ENCODE peak calls at places on chromosomes 6 and 20, in four cellular contexts. Y is stimulated activated CD4-positive, alpha-beta T cell treated with anti-CD3 and anti-CD28 coated beads, Interleukin-1b, Interleukin-23, amount 100 ng/mL, for 48 hours; C is NCI-H2081 treated with DMSO at 0.1 percent for 48 hours; F is activated CD8-positive, alpha-beta memory T cell treated with anti-CD3 and anti-CD28 coated beads, Interleukin-2, amount 50 U/mL, for 48 hours. L is an unnamed sample.

GRCh38 chr20:39421571-39422099 is 459.5 kb downstream of the DHX35 start:
- DNase-seq in Y (no peak), C (no peak), F (no peak), L (no peak)

GRCh38 chr6:43972915-43973304 is 154.3 kb downstream of the MRPL14 start:
- DNase-seq in Y (no peak), C (no peak), F (peak), L (no peak)

GRCh38 chr6:340991-341827 is 48.9 kb downstream of the DUSP22 start:
- DNase-seq in Y (no peak), C (no peak), F (no peak), L (no peak)

GRCh38 chr6:129766959-129767728 is 57.2 kb upstream of the ARHGAP18 start:
- DNase-seq in Y (peak), C (peak), F (peak), L (no peak)

GRCh38 chr20:43977962-43978361 is 63.3 kb downstream of the TOX2 start:
- DNase-seq in Y (no peak), C (no peak), F (no peak), L (no peak)

GRCh38 chr6:45714795-45715507 is 300.7 kb downstream of the CLIC5 start:
- DNase-seq in Y (peak), C (peak), F (no peak), L (peak)

GRCh38 chr6:63802606-63803206 is 167.1 kb downstream of the PHF3 start:
- DNase-seq in Y (no peak), C (no peak), F (no peak), L (no peak)

GRCh38 chr6:32173051-32173727 is 2.7 kb downstream of the AGPAT1 start:
- DNase-seq in Y (no peak), C (no peak), F (no peak), L (no peak)

GRCh38 chr6:63943826-63944225 is 308.2 kb downstream of the PHF3 start:
- DNase-seq in Y (no peak), C (no peak), F (no peak), L (peak)

GRCh38 chr20:52105573-52106422 is 85.8 kb downstream of the ZFP64 start:
- DNase-seq in Y (peak), C (no peak), F (peak), L (peak)

GRCh38 chr20:22729180-22729579 is 144.8 kb upstream of the FOXA2 start:
- DNase-seq in Y (no peak), C (no peak), F (no peak), L (no peak)

GRCh38 chr6:158080849-158081656 is 87.0 kb downstream of the SERAC1 start:
- DNase-seq in Y (no peak), C (no peak), F (peak), L (no peak)

GRCh38 chr6:28105286-28105685 is 19.1 kb upstream of the ZSCAN16 start:
- DNase-seq in Y (no peak), C (no peak), F (no peak), L (no peak)

GRCh38 chr6:152380993-152381898 is 255.9 kb downstream of the SYNE1 start:
- DNase-seq in Y (no peak), C (no peak), F (no peak), L (no peak)

GRCh38 chr6:40819182-40819834 is 219.7 kb downstream of the UNC5CL start:
- DNase-seq in Y (peak), C (no peak), F (no peak), L (no peak)

GRCh38 chr20:3686867-3687321 is 5.1 kb upstream of the ADAM33 start:
- DNase-seq in Y (no peak), C (no peak), F (no peak), L (no peak)

GRCh38 chr6:37602360-37602759 is 95.3 kb downstream of the MDGA1 start:
- DNase-seq in Y (no peak), C (no peak), F (no peak), L (no peak)

GRCh38 chr20:50277064-50277415 is 86.4 kb downstream of the CEBPB start:
- DNase-seq in Y (no peak), C (no peak), F (no peak), L (no peak)

GRCh38 chr6:26536571-26537159 is 1.5 kb upstream of the HMGN4 start:
- DNase-seq in Y (peak), C (no peak), F (no peak), L (no peak)

GRCh38 chr6:166999845-167000253 is 652 bp downstream of the CEP43 start:
- DNase-seq in Y (no peak), C (no peak), F (no peak), L (no peak)

GRCh38 chr6:35368038-35368887 is 25.9 kb downstream of the PPARD start:
- DNase-seq in Y (peak), C (no peak), F (no peak), L (no peak)

GRCh38 chr6:36684447-36684812 is 5.9 kb downstream of the CDKN1A start:
- DNase-seq in Y (no peak), C (no peak), F (no peak), L (no peak)

GRCh38 chr6:163463795-163464194 is 49.3 kb downstream of the QKI start:
- DNase-seq in Y (no peak), C (no peak), F (no peak), L (no peak)

GRCh38 chr20:53891306-53891894 is 179.0 kb downstream of the BCAS1 start:
- DNase-seq in Y (no peak), C (no peak), F (peak), L (no peak)

GRCh38 chr6:3749390-3749978 is 2.0 kb downstream of the PXDC1 start:
- DNase-seq in Y (no peak), C (no peak), F (no peak), L (no peak)

GRCh38 chr6:166361080-166361429 is 18.7 kb upstream of the SFT2D1 start:
- DNase-seq in Y (no peak), C (no peak), F (no peak), L (no peak)

GRCh38 chr6:21360353-21360752 is 233.2 kb upstream of the SOX4 start:
- DNase-seq in Y (no peak), C (no peak), F (no peak), L (no peak)

GRCh38 chr20:33262658-33263065 is 20.4 kb upstream of the BPIFB1 start:
- DNase-seq in Y (peak), C (no peak), F (no peak), L (peak)

GRCh38 chr6:16104624-16105023 is 24.3 kb upstream of the MYLIP start:
- DNase-seq in Y (no peak), C (no peak), F (no peak), L (no peak)

GRCh38 chr6:134702279-134702678 is 247.6 kb downstream of the ALDH8A1 start:
- DNase-seq in Y (no peak), C (no peak), F (no peak), L (no peak)

GRCh38 chr6:45626087-45626891 is 248.6 kb upstream of the SUPT3H start:
- DNase-seq in Y (peak), C (no peak), F (peak), L (no peak)

GRCh38 chr6:134065706-134066105 is 13.3 kb upstream of the SLC2A12 start:
- DNase-seq in Y (no peak), C (no peak), F (no peak), L (no peak)

GRCh38 chr6:77561768-77562314 is 91.0 kb upstream of the MEI4 start:
- DNase-seq in Y (no peak), C (no peak), F (no peak), L (no peak)

GRCh38 chr6:21887301-21888185 is 294.0 kb downstream of the SOX4 start:
- DNase-seq in Y (no peak), C (peak), F (no peak), L (no peak)

GRCh38 chr6:5201271-5201670 is 59.5 kb downstream of the LYRM4 start:
- DNase-seq in Y (no peak), C (no peak), F (no peak), L (no peak)

GRCh38 chr6:88422831-88423230 is 256.7 kb upstream of the CNR1 start:
- DNase-seq in Y (no peak), C (no peak), F (no peak), L (no peak)

L was measured in H1.